ENCODE peak calls at places on chromosomes 11 and 22, in eight cellular contexts. Z is GM23248, F is neural progenitor cell, D is SK-N-SH, M is HCT116, N is GM23338, G is hepatocyte, A is MM.1S. K is an unnamed sample.

GRCh38 chr22:22706253-22706940 is 62.0 kb downstream of the GGTLC2 start:
- DNase-seq in F (no peak), Z (no peak), D (no peak), M (no peak), N (no peak), A (no peak), G (no peak), K (no peak)

GRCh38 chr22:48713266-48714205 is 1114.1 kb downstream of the BRD1 start:
- DNase-seq in M (no peak), F (no peak), A (no peak), D (no peak), N (no peak), G (no peak), Z (no peak), K (no peak)

GRCh38 chr11:35134403-35135126 is 4.4 kb upstream of the CD44 start:
- DNase-seq in G (no peak), F (no peak), N (no peak), M (no peak), A (no peak), Z (peak; percentile 66), D (no peak), K (no peak)

GRCh38 chr22:32413715-32414114 is 1.7 kb upstream of the RTCB start:
- DNase-seq in M (peak; percentile 27), N (peak; percentile 40), D (peak; percentile 34), A (peak; percentile 46), Z (peak; percentile 44), G (no peak), F (no peak), K (peak; percentile 32)

GRCh38 chr22:19554834-19555404 is 30.7 kb upstream of the CLDN5 start:
- DNase-seq in A (no peak), Z (peak; percentile 34), M (peak; percentile 28), D (peak; percentile 40), G (no peak), F (peak; percentile 75), N (peak; percentile 85), K (no peak)

GRCh38 chr11:129374993-129375721 is 491 bp upstream of the BARX2 start:
- DNase-seq in D (peak; percentile 49), A (peak; percentile 96), G (peak; percentile 50), Z (peak; percentile 22), N (peak; percentile 72), F (no peak), M (no peak), K (no peak)

GRCh38 chr11:65041206-65042035 is at the start of gene SAC3D1:
- DNase-seq in N (peak; percentile 72), Z (peak; percentile 75), D (peak; percentile 89), G (peak; percentile 75), A (peak; percentile 69), M (peak; percentile 19), F (peak; percentile 87), K (peak; percentile 66)

GRCh38 chr11:57357827-57358226 is 19.7 kb downstream of the P2RX3 start:
- DNase-seq in Z (peak; percentile 75), N (no peak), A (no peak), M (no peak), F (no peak), G (peak; percentile 33), D (no peak), K (no peak)

GRCh38 chr11:12223771-12224536 is 113.6 kb downstream of the MICAL2 start:
- DNase-seq in Z (no peak), F (no peak), M (no peak), A (no peak), N (no peak), G (peak; percentile 63), D (no peak), K (no peak)

GRCh38 chr11:105108247-105108646 is 31.3 kb downstream of the CARD18 start:
- DNase-seq in M (no peak), A (no peak), N (no peak), F (no peak), D (no peak), G (no peak), Z (no peak), K (no peak)

DNA sequence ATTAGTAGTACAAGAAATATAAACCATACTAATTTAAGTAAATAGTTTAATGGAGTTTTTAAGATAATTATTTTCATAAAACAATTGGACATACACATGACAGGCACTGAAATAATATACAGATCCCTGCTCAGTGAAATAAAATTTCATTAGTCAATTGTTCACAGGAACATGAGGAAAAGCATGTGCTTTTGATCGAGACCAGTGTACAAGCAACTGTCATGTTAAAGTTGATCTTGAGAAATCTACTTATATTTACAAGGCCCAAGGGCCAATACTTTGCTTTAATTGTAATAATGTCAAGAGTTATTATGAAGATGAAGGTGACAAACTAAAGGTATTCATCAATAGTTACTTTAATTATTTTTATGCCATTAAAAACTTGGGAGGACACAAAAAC is 792.7 kb upstream of the LUZP2 start:
- DNase-seq in N (no peak), M (no peak), G (no peak), D (no peak), A (no peak), F (no peak), Z (no peak), K (no peak)
- H3K4me3 ChIP-seq in N (no peak overlapping the region), M (no peak overlapping the region), G (no peak overlapping the region), D (no peak overlapping the region), A (no peak overlapping the region), F (no peak overlapping the region), Z (no peak overlapping the region), K (no peak overlapping the region)

GRCh38 chr11:119101367-119101758 is 290 bp downstream of the DPAGT1 start:
- DNase-seq in Z (no peak), D (peak; percentile 47), F (no peak), M (no peak), N (peak; percentile 76), A (peak; percentile 66), G (peak; percentile 48), K (peak; percentile 45)
- TF ChIP-seq EZH2phosphoT487 in Z (no peak), D (no peak), F (no peak), M (no peak), N (no peak), A (no peak), G (no peak), K (no peak)

DNA sequence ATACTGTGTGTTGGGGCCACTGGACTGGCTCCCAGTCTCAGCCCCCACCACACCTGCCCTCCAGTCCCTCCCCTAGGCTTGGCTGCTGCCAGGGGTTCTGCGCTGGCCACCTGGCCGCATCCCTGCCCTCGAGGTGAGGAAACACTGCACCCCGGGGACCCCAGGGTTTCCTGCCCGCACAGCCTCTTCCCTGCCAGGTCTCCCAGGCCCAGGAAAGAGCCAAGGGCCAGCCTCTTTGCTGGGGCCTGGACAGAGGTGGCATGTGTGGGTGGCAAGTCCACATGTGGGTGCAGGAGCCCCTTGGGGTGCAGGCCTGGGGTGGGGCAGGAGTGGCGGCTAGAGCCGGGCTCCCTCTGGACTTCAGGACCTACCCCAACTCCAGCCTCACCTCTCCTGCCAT is 2.5 kb downstream of the EPS8L2 start:
- DNase-seq in D (peak; percentile 24), A (no peak), F (no peak), G (no peak), N (no peak), M (no peak), Z (no peak), K (no peak)
- H3K4me3 ChIP-seq in D (no peak overlapping the region), A (no peak overlapping the region), F (no peak overlapping the region), G (no peak overlapping the region), N (no peak overlapping the region), M (no peak overlapping the region), Z (no peak overlapping the region), K (no peak overlapping the region)

GRCh38 chr22:44181912-44182590 is 1.3 kb downstream of the PARVG start:
- DNase-seq in A (no peak), F (no peak), D (no peak), M (no peak), Z (no peak), N (no peak), G (no peak), K (no peak)

GRCh38 chr22:44180706-44181032 is at the start of gene PARVG:
- DNase-seq in F (no peak), Z (no peak), D (no peak), A (peak; percentile 66), G (peak; percentile 28), M (no peak), N (peak; percentile 70), K (peak; percentile 31)

GRCh38 chr22:44181033-44181911 is 547 bp downstream of the PARVG start:
- DNase-seq in N (no peak), G (no peak), D (no peak), M (no peak), Z (no peak), A (peak; percentile 27), F (no peak), K (no peak)

GRCh38 chr22:44179196-44179988 is 1.3 kb upstream of the PARVG start:
- DNase-seq in Z (no peak), D (no peak), A (no peak), G (no peak), N (no peak), F (peak; percentile 63), M (no peak), K (no peak)

DNA sequence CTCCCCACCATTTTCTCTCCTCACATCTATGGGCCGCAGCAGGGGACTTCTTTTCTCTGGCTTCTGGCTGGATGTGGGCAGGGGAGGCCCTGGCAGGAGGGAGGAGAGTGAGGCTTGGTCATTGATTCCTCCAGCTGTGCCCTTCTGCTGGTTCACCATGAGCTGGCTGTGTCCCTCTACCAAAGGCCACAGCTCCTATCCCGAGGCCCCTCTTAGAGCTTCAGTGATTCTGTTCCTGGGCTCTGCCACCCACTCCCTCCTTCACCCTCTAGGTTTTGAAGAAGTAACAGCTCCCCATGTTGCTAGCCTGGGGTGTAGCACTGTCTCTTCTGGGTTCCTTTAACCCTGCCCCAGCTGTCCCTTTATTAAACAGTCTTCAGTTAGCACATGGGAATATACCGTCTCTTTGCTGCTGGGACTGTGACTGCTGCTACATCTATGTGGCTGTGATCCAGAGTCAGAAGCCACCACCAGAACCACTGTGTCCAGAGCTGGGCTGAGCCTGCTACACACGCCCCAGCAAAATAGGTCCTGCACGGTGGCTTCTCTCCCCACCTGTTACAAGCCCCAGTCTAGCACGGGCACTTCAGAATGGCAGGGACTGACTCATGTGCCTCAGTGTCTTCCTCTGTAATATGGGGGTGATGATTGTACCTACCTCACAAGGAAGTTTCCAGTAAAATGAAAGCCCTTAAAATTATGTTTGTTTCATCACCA is 578 bp upstream of the PARVG start:
- DNase-seq in A (no peak), G (no peak), D (no peak), F (no peak), Z (no peak), M (no peak), N (no peak), K (no peak)
- TF ChIP-seq EZH2phosphoT487 in A (no peak), G (no peak), D (no peak), F (no peak), Z (no peak), M (no peak), N (no peak), K (no peak)

DNA sequence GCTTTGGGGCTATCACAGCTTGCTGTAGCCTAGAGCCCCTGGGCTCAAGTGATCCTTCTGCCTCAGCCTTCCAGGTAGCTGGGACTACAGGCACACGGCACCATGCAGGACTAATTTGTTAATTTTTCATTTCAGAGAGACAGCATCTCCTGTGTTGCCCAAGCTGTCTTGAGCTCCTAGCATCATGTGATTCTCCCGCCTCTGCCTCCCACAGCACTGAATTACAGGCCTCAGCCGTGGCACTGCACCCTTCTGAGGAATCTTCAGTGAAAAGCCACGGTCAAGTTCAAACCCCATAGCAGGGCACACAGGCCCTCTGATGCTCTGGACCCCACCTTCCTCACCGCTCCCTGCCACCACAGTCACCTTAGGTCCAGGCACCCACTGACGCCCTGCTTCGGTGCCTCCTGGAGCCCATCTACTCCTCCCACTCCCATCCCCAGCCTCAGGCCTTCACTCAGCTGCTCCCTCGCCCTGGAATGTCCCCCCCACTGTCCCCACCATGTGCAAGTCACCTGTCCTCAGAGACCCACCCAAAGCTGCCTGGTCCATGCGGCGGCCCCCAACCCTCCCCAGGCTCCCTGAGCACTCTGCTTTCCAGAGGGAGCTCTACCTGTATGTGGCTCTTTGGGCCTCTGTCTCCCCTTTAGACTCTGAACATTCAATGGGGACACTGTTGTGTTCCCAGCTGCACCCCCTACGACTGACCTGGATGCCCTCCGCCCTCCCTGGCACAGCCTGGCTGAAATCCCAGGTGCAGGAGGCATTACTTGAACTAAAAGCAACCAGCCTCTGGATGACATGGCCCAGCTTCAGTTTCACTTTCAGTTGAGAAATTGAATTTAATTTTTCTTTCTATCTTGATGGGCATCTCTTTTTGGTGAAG is 1.6 kb downstream of the APOL2 start:
- DNase-seq in F (no peak), M (no peak), G (no peak), D (no peak), A (peak; percentile 60), Z (peak; percentile 52), N (no peak), K (peak; percentile 24)
- H3K4me3 ChIP-seq in F (no peak overlapping the region), M (peak overlapping the region; percentile 84), G (no peak overlapping the region), D (peak overlapping the region; percentile 61), A (peak overlapping the region; percentile 93), Z (peak overlapping the region; percentile 81), N (no peak overlapping the region), K (peak overlapping the region; percentile 76)

K was measured in OCI-LY7.